ENCODE peak calls at places on chromosome 1, in seven cellular contexts. E is OCI-LY7, I is lower lobe of right lung, H is body of pancreas, C is GM13977, B is fibroblast of pulmonary artery, S is cardiac muscle cell. Z is an unnamed sample.
A peak's percentile ranks its signal among the peaks of the same experiment; 100 is the strongest.

GRCh38 chr1:234962340-234962989 is 166.2 kb downstream of the TOMM20 start:
- DNase-seq in B (peak; percentile 98), H (peak; percentile 66), C (peak; percentile 73), S (peak; percentile 99), E (peak; percentile 73), I (no peak), Z (peak; percentile 68)

GRCh38 chr1:36322786-36323635 is 434 bp downstream of the EVA1B start:
- DNase-seq in H (peak; percentile 33), I (peak; percentile 62), C (peak; percentile 77), S (peak; percentile 77), B (peak; percentile 67), E (no peak), Z (peak; percentile 83)

GRCh38 chr1:117612517-117613248 is 6.8 kb downstream of the TENT5C start:
- DNase-seq in E (no peak), B (no peak), I (no peak), H (no peak), C (no peak), S (peak; percentile 85), Z (no peak)

GRCh38 chr1:153357076-153357852 is 390 bp upstream of the S100A9 start:
- DNase-seq in E (no peak), I (peak; percentile 94), B (no peak), C (no peak), H (peak; percentile 67), S (no peak), Z (no peak)

GRCh38 chr1:78176448-78176847 is 130.7 kb downstream of the GIPC2 start:
- DNase-seq in I (no peak), E (no peak), H (peak; percentile 15), B (peak; percentile 85), S (peak; percentile 91), C (no peak), Z (no peak)

GRCh38 chr1:225426395-225427248 is 1.2 kb downstream of the LBR start:
- DNase-seq in I (peak; percentile 67), H (no peak), C (peak; percentile 34), B (peak; percentile 39), E (peak; percentile 73), S (peak; percentile 35), Z (peak; percentile 30)

GRCh38 chr1:55836086-55836485 is 620.9 kb upstream of the USP24 start:
- DNase-seq in S (no peak), B (no peak), H (no peak), C (no peak), E (no peak), I (no peak), Z (no peak)

GRCh38 chr1:43858324-43858723 is 75.3 kb upstream of the ARTN start:
- DNase-seq in E (no peak), C (no peak), I (peak; percentile 61), B (peak; percentile 95), S (peak; percentile 98), H (peak; percentile 28), Z (no peak)

GRCh38 chr1:10778640-10779039 is 17.8 kb downstream of the CASZ1 start:
- DNase-seq in C (no peak), E (no peak), S (no peak), H (no peak), B (no peak), I (peak; percentile 27), Z (no peak)

GRCh38 chr1:173190101-173190895 is 16.8 kb downstream of the TNFSF4 start:
- DNase-seq in B (peak; percentile 90), H (peak; percentile 93), I (peak; percentile 80), C (no peak), S (peak; percentile 85), E (no peak), Z (no peak)

GRCh38 chr1:173191011-173191410 is 16.1 kb downstream of the TNFSF4 start:
- DNase-seq in S (peak; percentile 14), H (no peak), E (no peak), I (no peak), B (peak; percentile 34), C (no peak), Z (no peak)

GRCh38 chr1:173193639-173194038 is 13.5 kb downstream of the TNFSF4 start:
- DNase-seq in E (no peak), H (peak; percentile 30), C (no peak), B (peak; percentile 62), I (no peak), S (peak; percentile 12), Z (no peak)

DNA sequence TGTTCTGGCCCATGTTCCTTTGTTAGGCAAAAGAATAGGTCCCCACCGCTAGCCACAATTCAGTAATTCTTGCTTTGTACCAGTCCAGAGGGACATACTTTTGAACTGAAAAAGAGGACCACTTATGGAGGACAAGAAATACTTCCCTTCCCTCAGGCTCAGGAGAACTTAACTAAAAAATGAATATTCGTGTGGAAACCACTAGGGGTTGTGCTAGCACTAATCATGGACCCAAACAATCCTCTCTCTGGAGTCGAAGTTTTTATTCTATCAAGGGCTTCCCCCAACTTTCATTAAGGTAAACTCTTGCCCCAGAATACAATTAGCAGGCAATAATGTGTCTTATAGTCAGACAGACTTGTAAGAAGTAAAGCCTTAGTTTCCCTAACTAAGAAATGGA is 19.3 kb downstream of the TNFSF4 start:
- DNase-seq in E (peak; percentile 8), B (no peak), C (no peak), I (no peak), H (no peak), S (no peak), Z (no peak)
- TF ChIP-seq CTCF in E (peak; percentile 56), B (no peak), C (no peak), I (no peak), H (no peak), S (no peak), Z (no peak)

DNA sequence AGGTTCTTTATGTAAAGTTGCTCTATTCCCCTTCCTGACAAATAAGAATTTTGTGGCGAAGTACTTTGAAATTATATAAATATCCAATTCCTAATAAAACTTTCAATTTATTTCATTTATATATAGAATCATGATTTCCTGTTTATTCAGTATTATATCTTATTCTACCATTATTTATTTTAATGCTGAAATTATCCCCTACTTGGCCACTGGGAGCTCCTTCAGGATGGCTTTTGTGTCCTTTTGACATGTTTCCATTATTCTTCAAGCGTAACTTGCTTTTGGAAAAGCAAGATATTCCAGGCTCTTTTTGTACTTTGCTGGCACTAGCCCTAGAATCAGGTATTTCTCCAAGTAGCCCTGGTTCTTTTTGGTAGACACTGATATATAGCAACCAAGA is 67.2 kb upstream of the CACYBP start:
- DNase-seq in C (no peak), E (no peak), S (no peak), I (no peak), H (no peak), B (no peak), Z (no peak)
- TF ChIP-seq CTCF in C (no peak), E (peak; percentile 30), S (no peak), I (no peak), H (no peak), B (peak; percentile 7), Z (no peak)

DNA sequence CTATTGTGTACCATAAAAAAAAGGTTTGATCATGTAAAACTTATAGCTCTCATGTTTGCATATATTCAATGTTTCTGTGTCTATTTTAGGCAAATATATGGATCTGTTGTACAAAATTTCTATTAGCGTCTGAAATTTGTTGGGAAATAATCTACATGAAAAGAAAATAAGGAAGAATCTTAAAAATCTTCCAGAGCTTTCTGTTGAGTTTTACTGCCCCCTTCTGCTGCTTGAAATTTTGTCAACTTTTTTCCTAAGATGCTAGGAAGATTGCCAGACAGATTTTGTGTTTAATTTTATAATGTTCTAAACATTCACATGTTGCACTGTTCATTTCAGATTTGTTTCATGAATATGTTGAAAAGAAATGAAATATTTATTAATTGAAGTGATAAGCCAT is 2.5 kb upstream of the PTGS2 start:
- DNase-seq in S (peak; percentile 70), B (peak; percentile 66), H (no peak), I (no peak), E (no peak), C (no peak), Z (no peak)
- TF ChIP-seq CTCF in S (peak; percentile 35), B (peak; percentile 55), H (no peak), I (peak; percentile 30), E (peak; percentile 29), C (peak; percentile 28), Z (no peak)

GRCh38 chr1:84223751-84224432 is 77.6 kb upstream of the SAMD13 start:
- DNase-seq in B (no peak), I (no peak), E (no peak), S (no peak), H (no peak), C (no peak), Z (no peak)
- TF ChIP-seq CTCF in B (no peak), I (no peak), E (peak; percentile 18), S (no peak), H (no peak), C (no peak), Z (no peak)